ENCODE peak calls at places on chromosome 13, in seven cellular contexts. A is lower leg skin; E is fibroblast of pulmonary artery; P is smooth muscle cell of the brain vasculature; F is HuH-7.5; D is activated CD4-positive, alpha-beta T cell treated with anti-CD3 and anti-CD28 coated beads, Interleukin-2, amount 10 ng/mL, durations not matched to agents 7 days and 5 days; N is mucosa of gallbladder. I is an unnamed sample.
A peak's percentile ranks its signal among the peaks of the same experiment; 100 is the strongest.

GRCh38 chr13:110819203-110820014 is 95.5 kb downstream of the ANKRD10 start:
- DNase-seq in A (peak; percentile 57), E (peak; percentile 78), N (peak; percentile 80), P (peak; percentile 35), F (peak; percentile 75), D (peak; percentile 77), I (peak; percentile 85)

GRCh38 chr13:48210178-48210577 is 22.8 kb upstream of the ITM2B start:
- DNase-seq in F (no peak), A (no peak), D (no peak), P (no peak), N (no peak), E (peak; percentile 81), I (no peak)

GRCh38 chr13:40420160-40420740 is 246.2 kb downstream of the FOXO1 start:
- DNase-seq in N (no peak), A (no peak), F (no peak), P (no peak), E (no peak), D (no peak), I (no peak)

GRCh38 chr13:34747507-34747906 is 194.6 kb upstream of the NBEA start:
- DNase-seq in D (no peak), F (no peak), A (no peak), N (no peak), E (peak; percentile 8), P (no peak), I (no peak)

GRCh38 chr13:111558700-111559088 is 238.3 kb downstream of the TEX29 start:
- DNase-seq in F (no peak), D (no peak), E (no peak), N (no peak), P (no peak), A (no peak), I (no peak)

GRCh38 chr13:39512687-39513086 is 90.3 kb downstream of the LHFPL6 start:
- DNase-seq in N (no peak), F (no peak), P (no peak), A (no peak), D (no peak), E (no peak), I (no peak)

GRCh38 chr13:59364508-59365187 is 799.1 kb downstream of the DIAPH3 start:
- DNase-seq in P (no peak), N (peak; percentile 24), D (no peak), E (no peak), A (no peak), F (no peak), I (peak; percentile 48)

GRCh38 chr13:40580566-40581276 is 85.7 kb downstream of the FOXO1 start:
- DNase-seq in N (no peak), F (no peak), E (no peak), P (no peak), A (no peak), D (no peak), I (no peak)

GRCh38 chr13:98370806-98371553 is 193.9 kb upstream of the RNF113B start:
- DNase-seq in D (no peak), N (peak; percentile 41), A (no peak), F (no peak), E (peak; percentile 84), P (peak; percentile 75), I (no peak)

I was measured in NCI-H1105 treated with DMSO at 0.1 percent for 48 hours.